ENCODE peak calls at places on chromosomes 5 and 9, in six cellular contexts. Z, N, Y, D, L and X are unnamed samples.

GRCh38 chr5:1937590-1937989 is 54.9 kb upstream of the IRX4 start:
- DNase-seq in Z (no peak), N (no peak), Y (no peak), D (no peak), L (no peak), X (no peak)

GRCh38 chr9:127838375-127839078 is 15.9 kb downstream of the ENG start:
- DNase-seq in Z (no peak), N (no peak), Y (no peak), D (no peak), L (peak), X (peak)

GRCh38 chr9:114169029-114169939 is 13.9 kb downstream of the COL27A1 start:
- DNase-seq in Z (no peak), N (no peak), Y (no peak), D (no peak), L (no peak), X (no peak)

GRCh38 chr9:99577351-99577750 is 244.3 kb upstream of the NR4A3 start:
- DNase-seq in Z (no peak), N (no peak), Y (no peak), D (no peak), L (no peak), X (no peak)

GRCh38 chr5:159310492-159310891 is 19.8 kb downstream of the IL12B start:
- DNase-seq in Z (peak), N (peak), Y (no peak), D (peak), L (no peak), X (no peak)

GRCh38 chr5:53476531-53477480 is 3.6 kb upstream of the FST start:
- DNase-seq in Z (no peak), N (no peak), Y (no peak), D (no peak), L (no peak), X (no peak)

GRCh38 chr9:135275926-135276289 is 188.4 kb downstream of the OLFM1 start:
- DNase-seq in Z (no peak), N (no peak), Y (no peak), D (no peak), L (no peak), X (no peak)

GRCh38 chr9:34554211-34555001 is 31.6 kb upstream of the ENHO start:
- DNase-seq in Z (no peak), N (no peak), Y (no peak), D (no peak), L (no peak), X (no peak)

GRCh38 chr5:79416499-79416898 is 97.4 kb downstream of the HOMER1 start:
- DNase-seq in Z (no peak), N (peak), Y (no peak), D (no peak), L (no peak), X (no peak)

GRCh38 chr9:122988141-122988540 is 45.3 kb upstream of the GPR21 start:
- DNase-seq in Z (no peak), N (no peak), Y (no peak), D (no peak), L (no peak), X (no peak)

GRCh38 chr5:82360043-82360442 is 81.9 kb upstream of the RPS23 start:
- DNase-seq in Z (no peak), N (no peak), Y (no peak), D (no peak), L (no peak), X (no peak)

GRCh38 chr5:55226027-55226933 is 835 bp downstream of the MCIDAS start:
- DNase-seq in Z (peak), N (no peak), Y (peak), D (peak), L (no peak), X (no peak)

GRCh38 chr5:116382025-116382873 is 192.4 kb downstream of the SEMA6A start:
- DNase-seq in Z (no peak), N (no peak), Y (no peak), D (no peak), L (no peak), X (no peak)

GRCh38 chr5:84564311-84564710 is 179.6 kb upstream of the EDIL3 start:
- DNase-seq in Z (no peak), N (no peak), Y (no peak), D (no peak), L (no peak), X (no peak)

GRCh38 chr5:43772601-43773031 is 169.6 kb downstream of the NNT start:
- DNase-seq in Z (no peak), N (no peak), Y (peak), D (no peak), L (peak), X (peak)

GRCh38 chr5:115389799-115390382 is 93.4 kb upstream of the CCDC112 start:
- DNase-seq in Z (peak), N (no peak), Y (no peak), D (no peak), L (no peak), X (no peak)

GRCh38 chr5:153891394-153891793 is 147.3 kb downstream of the FAM114A2 start:
- DNase-seq in Z (no peak), N (no peak), Y (no peak), D (no peak), L (no peak), X (no peak)

GRCh38 chr5:153654892-153655520 is 164.5 kb downstream of the GRIA1 start:
- DNase-seq in Z (no peak), N (no peak), Y (no peak), D (no peak), L (no peak), X (no peak)

GRCh38 chr9:93086445-93087224 is 9.4 kb upstream of the CARD19 start:
- DNase-seq in Z (no peak), N (no peak), Y (no peak), D (peak), L (no peak), X (no peak)

GRCh38 chr9:123070210-123070609 is 36.7 kb downstream of the GPR21 start:
- DNase-seq in Z (peak), N (no peak), Y (no peak), D (no peak), L (no peak), X (no peak)

GRCh38 chr5:137796279-137796678 is 42.1 kb upstream of the HNRNPA0 start:
- DNase-seq in Z (no peak), N (no peak), Y (no peak), D (no peak), L (no peak), X (no peak)